ENCODE peak calls at places on chromosome 6, in seven cellular contexts. One of them, this sample, is unnamed.

GRCh38 chr6:90219168-90219985 is 77.3 kb downstream of the BACH2 start:
- DNase-seq in NCI-H510A treated with DMSO at 0.1 percent for 48 hours: peak
- DNase-seq in SHP77: peak
- DNase-seq in HFFc6: peak
- DNase-seq in sciatic nerve: no peak
- DNase-seq in NCI-H1417: peak
- DNase-seq in anterior cingulate cortex: no peak
- DNase-seq in this sample: peak

GRCh38 chr6:162226810-162227209 is 500.8 kb downstream of the PRKN start:
- DNase-seq in NCI-H510A treated with DMSO at 0.1 percent for 48 hours: no peak
- DNase-seq in SHP77: no peak
- DNase-seq in HFFc6: no peak
- DNase-seq in sciatic nerve: no peak
- DNase-seq in NCI-H1417: no peak
- DNase-seq in anterior cingulate cortex: no peak
- DNase-seq in this sample: no peak

GRCh38 chr6:22590423-22590822 is 21.1 kb downstream of the HDGFL1 start:
- DNase-seq in NCI-H510A treated with DMSO at 0.1 percent for 48 hours: no peak
- DNase-seq in SHP77: no peak
- DNase-seq in HFFc6: no peak
- DNase-seq in sciatic nerve: no peak
- DNase-seq in NCI-H1417: no peak
- DNase-seq in anterior cingulate cortex: no peak
- DNase-seq in this sample: no peak

GRCh38 chr6:133817460-133818047 is 71.4 kb upstream of the TCF21 start:
- DNase-seq in NCI-H510A treated with DMSO at 0.1 percent for 48 hours: no peak
- DNase-seq in SHP77: no peak
- DNase-seq in HFFc6: no peak
- DNase-seq in sciatic nerve: no peak
- DNase-seq in NCI-H1417: no peak
- DNase-seq in anterior cingulate cortex: no peak
- DNase-seq in this sample: no peak

GRCh38 chr6:21666200-21666671 is 72.7 kb downstream of the SOX4 start:
- DNase-seq in NCI-H510A treated with DMSO at 0.1 percent for 48 hours: no peak
- DNase-seq in SHP77: no peak
- DNase-seq in HFFc6: no peak
- DNase-seq in sciatic nerve: peak
- DNase-seq in NCI-H1417: peak
- DNase-seq in anterior cingulate cortex: no peak
- DNase-seq in this sample: no peak

GRCh38 chr6:74519172-74519571 is 686.7 kb downstream of the COL12A1 start:
- DNase-seq in NCI-H510A treated with DMSO at 0.1 percent for 48 hours: no peak
- DNase-seq in SHP77: no peak
- DNase-seq in HFFc6: peak
- DNase-seq in sciatic nerve: no peak
- DNase-seq in NCI-H1417: no peak
- DNase-seq in anterior cingulate cortex: no peak
- DNase-seq in this sample: peak

GRCh38 chr6:4008324-4009047 is 70.5 kb downstream of the FAM217A start:
- DNase-seq in NCI-H510A treated with DMSO at 0.1 percent for 48 hours: peak
- DNase-seq in SHP77: peak
- DNase-seq in HFFc6: peak
- DNase-seq in sciatic nerve: no peak
- DNase-seq in NCI-H1417: peak
- DNase-seq in anterior cingulate cortex: no peak
- DNase-seq in this sample: peak

GRCh38 chr6:53041356-53041755 is 23.8 kb upstream of the FBXO9 start:
- DNase-seq in NCI-H510A treated with DMSO at 0.1 percent for 48 hours: no peak
- DNase-seq in SHP77: no peak
- DNase-seq in HFFc6: peak
- DNase-seq in sciatic nerve: no peak
- DNase-seq in NCI-H1417: no peak
- DNase-seq in anterior cingulate cortex: no peak
- DNase-seq in this sample: peak

GRCh38 chr6:134177753-134178229 is 125.4 kb upstream of the SLC2A12 start:
- DNase-seq in NCI-H510A treated with DMSO at 0.1 percent for 48 hours: no peak
- DNase-seq in SHP77: no peak
- DNase-seq in HFFc6: peak
- DNase-seq in sciatic nerve: no peak
- DNase-seq in NCI-H1417: no peak
- DNase-seq in anterior cingulate cortex: no peak
- DNase-seq in this sample: peak

GRCh38 chr6:21965029-21965428 is 331.8 kb downstream of the PRL start:
- DNase-seq in NCI-H510A treated with DMSO at 0.1 percent for 48 hours: no peak
- DNase-seq in SHP77: no peak
- DNase-seq in HFFc6: no peak
- DNase-seq in sciatic nerve: no peak
- DNase-seq in NCI-H1417: no peak
- DNase-seq in anterior cingulate cortex: no peak
- DNase-seq in this sample: no peak

GRCh38 chr6:144582939-144583613 is 297.9 kb downstream of the UTRN start:
- DNase-seq in NCI-H510A treated with DMSO at 0.1 percent for 48 hours: no peak
- DNase-seq in SHP77: peak
- DNase-seq in HFFc6: no peak
- DNase-seq in sciatic nerve: peak
- DNase-seq in NCI-H1417: peak
- DNase-seq in anterior cingulate cortex: peak
- DNase-seq in this sample: peak

GRCh38 chr6:142605922-142606321 is 304.1 kb downstream of the ADGRG6 start:
- DNase-seq in NCI-H510A treated with DMSO at 0.1 percent for 48 hours: no peak
- DNase-seq in SHP77: no peak
- DNase-seq in HFFc6: peak
- DNase-seq in sciatic nerve: no peak
- DNase-seq in NCI-H1417: no peak
- DNase-seq in anterior cingulate cortex: no peak
- DNase-seq in this sample: peak

GRCh38 chr6:25472314-25472713 is 179.7 kb upstream of the SCGN start:
- DNase-seq in NCI-H510A treated with DMSO at 0.1 percent for 48 hours: no peak
- DNase-seq in SHP77: no peak
- DNase-seq in HFFc6: no peak
- DNase-seq in sciatic nerve: no peak
- DNase-seq in NCI-H1417: no peak
- DNase-seq in anterior cingulate cortex: no peak
- DNase-seq in this sample: peak

GRCh38 chr6:107972413-107973096 is 14.5 kb upstream of the SEC63 start:
- DNase-seq in NCI-H510A treated with DMSO at 0.1 percent for 48 hours: no peak
- DNase-seq in SHP77: no peak
- DNase-seq in HFFc6: no peak
- DNase-seq in sciatic nerve: no peak
- DNase-seq in NCI-H1417: no peak
- DNase-seq in anterior cingulate cortex: no peak
- DNase-seq in this sample: no peak

This sample was measured in foreskin fibroblast.